ENCODE peak calls at places on chromosomes 16 and 17, in eight cellular contexts. F is lower leg skin, W is A549, S is spleen, A is uterus, D is right lobe of liver, I is H7, C is AG04450. U is an unnamed sample.

GRCh38 chr16:87145181-87146176 is 171.7 kb downstream of the C16orf95 start:
- DNase-seq in F (no peak), W (no peak), S (no peak), A (no peak), D (peak), I (no peak), C (no peak), U (no peak)

GRCh38 chr16:58046054-58046881 is 20.7 kb downstream of the MMP15 start:
- DNase-seq in F (no peak), W (no peak), S (no peak), A (no peak), D (no peak), I (peak), C (no peak), U (no peak)

GRCh38 chr17:50064253-50064991 is 8.5 kb downstream of the ITGA3 start:
- DNase-seq in F (peak), W (peak), S (peak), A (peak), D (peak), I (peak), C (peak), U (peak)

GRCh38 chr17:61756561-61756960 is 106.8 kb downstream of the BRIP1 start:
- DNase-seq in F (no peak), W (no peak), S (no peak), A (no peak), D (no peak), I (no peak), C (no peak), U (no peak)

GRCh38 chr17:78985395-78985794 is 5.7 kb upstream of the LGALS3BP start:
- DNase-seq in F (no peak), W (no peak), S (no peak), A (no peak), D (no peak), I (no peak), C (no peak), U (no peak)

GRCh38 chr17:50609376-50610074 is 25.2 kb upstream of the ABCC3 start:
- DNase-seq in F (no peak), W (no peak), S (no peak), A (no peak), D (no peak), I (no peak), C (no peak), U (no peak)

GRCh38 chr17:5260542-5260941 is 21.5 kb upstream of the RABEP1 start:
- DNase-seq in F (no peak), W (no peak), S (no peak), A (no peak), D (no peak), I (no peak), C (no peak), U (no peak)

GRCh38 chr16:77599793-77600415 is 122.4 kb upstream of the NUDT7 start:
- DNase-seq in F (no peak), W (peak), S (no peak), A (no peak), D (no peak), I (no peak), C (no peak), U (no peak)

GRCh38 chr16:69443809-69444611 is 19.6 kb downstream of the CYB5B start:
- DNase-seq in F (peak), W (no peak), S (no peak), A (peak), D (no peak), I (no peak), C (no peak), U (no peak)

GRCh38 chr16:82043680-82044584 is 8.9 kb downstream of the HSD17B2 start:
- DNase-seq in F (no peak), W (no peak), S (no peak), A (no peak), D (no peak), I (no peak), C (peak), U (peak)

GRCh38 chr17:44230139-44230695 is 10.7 kb upstream of the UBTF start:
- DNase-seq in F (no peak), W (no peak), S (no peak), A (no peak), D (no peak), I (no peak), C (no peak), U (no peak)

GRCh38 chr16:27174798-27175197 is 28.5 kb upstream of the KDM8 start:
- DNase-seq in F (no peak), W (peak), S (no peak), A (no peak), D (no peak), I (no peak), C (no peak), U (no peak)

GRCh38 chr16:31404353-31405064 is 11.4 kb downstream of the ITGAD start:
- DNase-seq in F (no peak), W (peak), S (no peak), A (no peak), D (no peak), I (no peak), C (no peak), U (no peak)

GRCh38 chr16:25416002-25416401 is 158.4 kb upstream of the ZKSCAN2 start:
- DNase-seq in F (no peak), W (no peak), S (no peak), A (no peak), D (no peak), I (no peak), C (no peak), U (no peak)

GRCh38 chr17:45257115-45257514 is 4.8 kb downstream of the SPATA32 start:
- DNase-seq in F (no peak), W (no peak), S (no peak), A (no peak), D (no peak), I (peak), C (no peak), U (no peak)

GRCh38 chr17:31444026-31444425 is 52.6 kb downstream of the RAB11FIP4 start:
- DNase-seq in F (no peak), W (no peak), S (no peak), A (no peak), D (peak), I (no peak), C (no peak), U (no peak)

GRCh38 chr17:1644493-1645206 is 882 bp downstream of the SCARF1 start:
- DNase-seq in F (no peak), W (no peak), S (no peak), A (no peak), D (no peak), I (peak), C (no peak), U (no peak)

GRCh38 chr17:82371333-82372062 is at the start of gene UTS2R:
- DNase-seq in F (no peak), W (no peak), S (no peak), A (no peak), D (no peak), I (peak), C (no peak), U (no peak)

GRCh38 chr16:57512296-57513001 is 23.9 kb downstream of the CCDC102A start:
- DNase-seq in F (no peak), W (no peak), S (no peak), A (no peak), D (peak), I (peak), C (no peak), U (no peak)

GRCh38 chr16:85389679-85390470 is 223.2 kb upstream of the GSE1 start:
- DNase-seq in F (no peak), W (no peak), S (peak), A (no peak), D (peak), I (no peak), C (no peak), U (no peak)

GRCh38 chr17:10798332-10798749 is 5.6 kb downstream of the TMEM238L start:
- DNase-seq in F (no peak), W (no peak), S (no peak), A (no peak), D (no peak), I (no peak), C (no peak), U (no peak)
- H3K4me3 ChIP-seq in F (no peak), W (no peak), S (no peak), A (no peak), D (no peak), I (no peak), C (no peak), U (no peak)

DNA sequence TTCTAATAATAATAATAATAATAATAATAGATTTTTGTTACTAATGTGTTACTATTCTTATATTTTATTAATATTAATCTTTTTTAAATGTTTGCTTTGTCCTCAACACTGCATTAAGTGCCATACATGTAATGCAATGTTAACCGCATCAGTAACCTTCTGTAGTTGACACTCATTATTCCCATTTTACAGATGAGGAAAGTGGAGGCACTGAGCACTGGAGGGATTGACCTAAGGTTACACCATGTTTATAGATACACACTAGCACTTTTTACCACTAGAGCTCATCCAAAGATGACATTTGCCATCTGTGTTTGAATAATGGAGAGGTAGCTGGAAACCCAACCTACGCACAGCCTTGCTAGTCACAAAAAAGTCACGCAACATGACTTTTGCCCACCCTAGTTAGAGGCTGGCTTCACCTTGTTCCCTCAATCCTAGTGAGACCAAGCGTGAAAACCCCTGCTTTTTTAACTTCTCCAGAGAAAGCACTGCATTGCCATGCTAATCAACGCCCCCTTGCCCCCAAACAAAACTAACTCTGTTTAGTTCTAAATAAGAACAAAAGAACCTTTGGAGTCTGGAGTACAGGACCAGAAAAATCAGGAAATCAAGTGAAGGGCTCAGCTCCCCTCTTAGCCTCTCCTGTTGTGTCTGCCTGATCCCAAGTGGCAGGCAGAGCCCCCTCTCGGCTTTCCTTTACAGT is 2.3 kb downstream of the ARSG start:
- DNase-seq in F (no peak), W (no peak), S (no peak), A (no peak), D (no peak), I (no peak), C (no peak), U (no peak)
- H3K4me3 ChIP-seq in F (no peak), W (no peak), S (no peak), A (no peak), D (no peak), I (no peak), C (no peak), U (no peak)

GRCh38 chr17:385195-385835 is 32.7 kb upstream of the RPH3AL start:
- DNase-seq in F (no peak), W (peak), S (peak), A (peak), D (peak), I (peak), C (no peak), U (no peak)
- H3K4me3 ChIP-seq in F (no peak), W (peak), S (peak), A (peak), D (peak), I (peak), C (peak), U (peak)

DNA sequence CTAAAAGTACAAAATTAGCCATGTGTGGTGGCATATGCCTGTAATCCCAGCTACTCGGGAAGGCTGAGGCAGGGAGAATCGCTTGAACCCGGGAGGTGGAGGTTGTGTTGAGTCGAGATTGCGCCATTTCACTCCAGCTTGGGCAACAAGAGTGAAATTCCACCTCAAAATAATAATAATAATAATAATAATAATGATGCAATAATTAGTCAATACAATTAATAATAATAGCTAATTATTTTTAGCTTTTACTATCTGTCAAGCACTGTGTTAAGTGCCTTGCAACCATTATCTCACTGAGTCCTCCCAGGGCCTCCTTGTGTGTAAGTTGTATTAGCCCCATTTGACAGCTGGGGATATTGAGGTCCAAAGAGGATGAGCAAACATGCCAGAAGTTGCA is 14.3 kb upstream of the HS3ST3A1 start:
- DNase-seq in F (no peak), W (no peak), S (no peak), A (no peak), D (no peak), I (no peak), C (no peak), U (no peak)
- H3K4me3 ChIP-seq in F (no peak), W (no peak), S (no peak), A (no peak), D (no peak), I (no peak), C (no peak), U (no peak)

U was measured in AG04449.